ENCODE peak calls at places on chromosomes 16 and 17, in ten cellular contexts. O is upper lobe of left lung, G is AG09319, Z is chondrocyte, N is GM20000, S is astrocyte of the spinal cord, K is heart left ventricle, H is mesothelial cell of epicardium, P is neural crest cell, B is fibroblast of the aortic adventitia. L is an unnamed sample.
A peak's percentile ranks its signal among the peaks of the same experiment; 100 is the strongest.

GRCh38 chr17:59165933-59166342 is 10.4 kb downstream of the PRR11 start:
- DNase-seq in O (no peak), G (peak; percentile 19), Z (no peak), N (peak; percentile 63), S (peak; percentile 71), K (no peak), H (no peak), P (peak; percentile 63), B (peak; percentile 66), L (peak; percentile 51)

GRCh38 chr17:2214047-2214717 is 89.4 kb downstream of the SMG6 start:
- DNase-seq in O (peak; percentile 62), G (no peak), Z (no peak), N (no peak), S (peak; percentile 93), K (peak; percentile 41), H (peak; percentile 56), P (no peak), B (peak; percentile 92), L (no peak)

GRCh38 chr16:27083861-27084261 is 17.1 kb downstream of the C16orf82 start:
- DNase-seq in O (no peak), G (no peak), Z (no peak), N (no peak), S (no peak), K (peak; percentile 32), H (no peak), P (peak; percentile 30), B (no peak), L (no peak)

GRCh38 chr17:56939869-56940484 is 20.9 kb downstream of the COIL start:
- DNase-seq in O (no peak), G (no peak), Z (no peak), N (peak; percentile 64), S (peak; percentile 57), K (no peak), H (no peak), P (no peak), B (peak; percentile 81), L (no peak)

GRCh38 chr17:47975189-47975814 is 4.4 kb downstream of the CDK5RAP3 start:
- DNase-seq in O (no peak), G (no peak), Z (no peak), N (no peak), S (no peak), K (no peak), H (no peak), P (no peak), B (no peak), L (no peak)

GRCh38 chr16:57628008-57628781 is at the start of gene ADGRG1:
- DNase-seq in O (peak; percentile 60), G (peak; percentile 83), Z (no peak), N (no peak), S (peak; percentile 94), K (peak; percentile 73), H (peak; percentile 65), P (peak; percentile 56), B (peak; percentile 94), L (peak; percentile 90)

GRCh38 chr16:27867122-27868110 is 196.1 kb downstream of the GSG1L start:
- DNase-seq in O (peak; percentile 57), G (peak; percentile 23), Z (no peak), N (peak; percentile 70), S (peak; percentile 68), K (peak; percentile 27), H (peak; percentile 71), P (peak; percentile 80), B (peak; percentile 47), L (peak; percentile 81)

GRCh38 chr17:75270218-75270965 is 639 bp downstream of the MIF4GD start:
- DNase-seq in O (peak; percentile 79), G (no peak), Z (no peak), N (peak; percentile 88), S (peak; percentile 65), K (peak; percentile 72), H (peak; percentile 68), P (peak; percentile 52), B (peak; percentile 70), L (peak; percentile 74)

GRCh38 chr17:82921426-82921825 is 81.6 kb upstream of the ZNF750 start:
- DNase-seq in O (no peak), G (no peak), Z (peak; percentile 46), N (no peak), S (no peak), K (no peak), H (no peak), P (no peak), B (no peak), L (no peak)

GRCh38 chr17:74750039-74750326 is 1.6 kb downstream of the NHERF1 start:
- DNase-seq in O (no peak), G (no peak), Z (no peak), N (no peak), S (no peak), K (no peak), H (no peak), P (no peak), B (no peak), L (no peak)

GRCh38 chr17:20095366-20096080 is 86.4 kb downstream of the SPECC1 start:
- DNase-seq in O (no peak), G (no peak), Z (no peak), N (no peak), S (peak; percentile 32), K (peak; percentile 80), H (no peak), P (peak; percentile 51), B (peak; percentile 18), L (peak; percentile 22)

GRCh38 chr17:78421534-78422266 is 43.3 kb downstream of the PGS1 start:
- DNase-seq in O (peak; percentile 84), G (peak; percentile 32), Z (no peak), N (peak; percentile 93), S (peak; percentile 75), K (peak; percentile 78), H (peak; percentile 86), P (peak; percentile 78), B (peak; percentile 70), L (peak; percentile 86)

GRCh38 chr17:42132941-42133340 is 10.3 kb downstream of the HSPB9 start:
- DNase-seq in O (peak; percentile 90), G (peak; percentile 49), Z (no peak), N (no peak), S (peak; percentile 87), K (no peak), H (no peak), P (no peak), B (peak; percentile 73), L (peak; percentile 72)

GRCh38 chr17:7857724-7858486 is at the start of gene CYB5D1:
- DNase-seq in O (peak; percentile 89), G (peak; percentile 82), Z (peak; percentile 93), N (peak; percentile 75), S (peak; percentile 96), K (peak; percentile 93), H (peak; percentile 83), P (peak; percentile 80), B (peak; percentile 96), L (peak; percentile 78)

GRCh38 chr17:81031571-81032550 is 3.1 kb upstream of the BAIAP2 start:
- DNase-seq in O (peak; percentile 79), G (no peak), Z (no peak), N (no peak), S (no peak), K (no peak), H (no peak), P (no peak), B (no peak), L (no peak)

DNA sequence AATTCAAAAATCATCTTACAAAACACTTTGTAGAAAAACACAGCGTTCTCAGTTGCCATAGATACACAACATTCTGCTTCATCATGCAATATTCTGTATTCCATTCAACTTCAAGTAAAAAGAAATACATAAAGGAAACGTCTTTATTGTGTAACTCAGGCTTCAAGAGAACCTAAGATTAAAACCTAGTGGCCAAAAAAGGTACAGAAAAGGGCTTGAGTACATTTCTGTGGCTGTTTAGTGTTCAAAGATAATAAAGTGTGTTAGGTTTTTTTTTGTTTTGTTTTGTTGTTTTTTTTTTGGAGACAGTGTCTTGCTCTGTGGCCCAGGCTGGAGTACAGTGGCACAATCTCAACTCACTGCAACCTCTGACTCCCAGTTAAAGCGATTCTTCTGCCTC is 250.4 kb downstream of the CEP112 start:
- DNase-seq in O (no peak), G (no peak), Z (no peak), N (no peak), S (no peak), K (no peak), H (no peak), P (no peak), B (no peak), L (no peak)
- TF ChIP-seq CTCF in O (no peak), G (no peak), Z (peak; percentile 46), N (no peak), S (no peak), K (no peak), H (no peak), P (peak; percentile 53), B (peak; percentile 25), L (no peak)

GRCh38 chr17:79925242-79925957 is 86.2 kb upstream of the CBX4 start:
- DNase-seq in O (peak; percentile 88), G (peak; percentile 23), Z (no peak), N (no peak), S (peak; percentile 53), K (peak; percentile 57), H (no peak), P (no peak), B (peak; percentile 27), L (peak; percentile 90)
- TF ChIP-seq CTCF in O (peak; percentile 47), G (peak; percentile 17), Z (peak; percentile 64), N (no peak), S (peak; percentile 25), K (no peak), H (no peak), P (no peak), B (peak; percentile 11), L (peak; percentile 17)

GRCh38 chr17:28712037-28712704 is 483 bp upstream of the PROCA1 start:
- DNase-seq in O (peak; percentile 55), G (no peak), Z (no peak), N (peak; percentile 87), S (no peak), K (peak; percentile 71), H (no peak), P (peak; percentile 35), B (no peak), L (no peak)
- TF ChIP-seq CTCF in O (peak; percentile 6), G (no peak), Z (no peak), N (no peak), S (no peak), K (no peak), H (no peak), P (no peak), B (no peak), L (no peak)

DNA sequence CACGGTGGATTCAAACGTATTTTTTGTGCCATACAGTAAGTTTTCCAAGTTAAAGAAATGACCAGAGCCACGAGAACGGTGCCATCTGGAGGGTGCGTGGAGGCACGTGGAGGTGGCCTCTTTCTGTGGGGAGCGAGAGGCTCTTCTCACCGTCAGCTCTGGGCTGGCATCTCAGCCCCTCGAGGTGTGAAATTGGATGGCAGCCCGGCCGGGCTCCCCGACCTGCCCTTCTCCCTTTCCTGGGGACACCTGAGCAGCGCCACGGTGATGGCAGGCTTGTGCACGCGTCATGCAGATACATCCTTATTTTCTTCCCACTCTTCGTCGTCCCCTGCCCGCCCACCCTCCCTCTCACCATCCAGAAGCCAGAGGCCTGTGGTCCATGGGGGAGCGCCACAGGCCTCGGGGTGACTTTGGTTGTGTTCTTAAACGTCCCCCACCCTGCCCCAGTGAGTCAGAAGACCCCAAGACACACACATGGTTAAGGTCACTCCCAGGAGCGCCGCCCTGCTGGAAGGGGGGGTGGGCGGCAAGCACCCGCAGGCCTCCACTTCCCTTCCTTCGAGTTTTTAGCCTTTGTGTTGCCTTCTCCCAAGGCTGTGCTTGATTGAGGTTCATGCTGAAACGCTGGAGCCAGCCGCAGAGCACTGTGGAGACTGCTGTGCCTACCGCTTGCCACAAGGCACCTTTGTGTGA is 109.4 kb downstream of the BANP start:
- DNase-seq in O (no peak), G (no peak), Z (no peak), N (no peak), S (no peak), K (no peak), H (no peak), P (no peak), B (no peak), L (no peak)
- TF ChIP-seq CTCF in O (no peak), G (no peak), Z (peak; percentile 31), N (no peak), S (no peak), K (no peak), H (no peak), P (no peak), B (no peak), L (no peak)

GRCh38 chr17:76940738-76941350 is 72.6 kb downstream of the MGAT5B start:
- DNase-seq in O (no peak), G (no peak), Z (no peak), N (no peak), S (no peak), K (no peak), H (no peak), P (no peak), B (no peak), L (peak; percentile 28)
- TF ChIP-seq CTCF in O (no peak), G (peak; percentile 2), Z (peak; percentile 26), N (peak; percentile 12), S (peak; percentile 28), K (no peak), H (no peak), P (no peak), B (no peak), L (peak; percentile 22)

L was measured in Calu3.